ENCODE peak calls at places on chromosomes 2 and 18, in seven cellular contexts. O is Calu3; B is AG09309; G is GM23338; T is CD4-positive, alpha-beta T cell; K is left lung; F is tibial artery. C is an unnamed sample.

GRCh38 chr2:55839182-55839819 is 84.3 kb downstream of the EFEMP1 start:
- DNase-seq in O (peak; percentile 67), B (no peak), G (peak; percentile 73), T (no peak), K (no peak), F (no peak), C (peak; percentile 70)

GRCh38 chr2:239412914-239413603 is 12.2 kb upstream of the HDAC4 start:
- DNase-seq in O (no peak), B (no peak), G (no peak), T (no peak), K (no peak), F (no peak), C (no peak)

GRCh38 chr2:8568543-8569302 is 113.1 kb upstream of the ID2 start:
- DNase-seq in O (no peak), B (no peak), G (no peak), T (no peak), K (no peak), F (peak; percentile 56), C (peak; percentile 58)

GRCh38 chr18:12012697-12013096 is 31.4 kb downstream of the IMPA2 start:
- DNase-seq in O (no peak), B (no peak), G (no peak), T (no peak), K (no peak), F (no peak), C (no peak)

GRCh38 chr18:22609642-22610041 is 191.9 kb upstream of the CTAGE1 start:
- DNase-seq in O (peak; percentile 64), B (no peak), G (peak; percentile 45), T (no peak), K (no peak), F (no peak), C (peak; percentile 10)

GRCh38 chr2:187593697-187594096 is 39.5 kb upstream of the TFPI start:
- DNase-seq in O (no peak), B (no peak), G (no peak), T (no peak), K (no peak), F (no peak), C (no peak)

GRCh38 chr2:209322041-209322440 is 101.8 kb upstream of the MAP2 start:
- DNase-seq in O (no peak), B (no peak), G (no peak), T (no peak), K (no peak), F (no peak), C (no peak)

GRCh38 chr2:69689466-69689865 is 45.9 kb upstream of the AAK1 start:
- DNase-seq in O (no peak), B (no peak), G (no peak), T (no peak), K (no peak), F (no peak), C (no peak)

GRCh38 chr2:223635080-223635479 is 32.9 kb upstream of the SCG2 start:
- DNase-seq in O (no peak), B (no peak), G (no peak), T (no peak), K (no peak), F (no peak), C (no peak)

GRCh38 chr2:238203104-238203972 is at the start of gene ILKAP:
- DNase-seq in O (peak; percentile 93), B (peak; percentile 23), G (peak; percentile 87), T (peak; percentile 86), K (peak; percentile 97), F (peak; percentile 93), C (peak; percentile 92)

GRCh38 chr2:225103737-225104141 is 61.5 kb upstream of the DOCK10 start:
- DNase-seq in O (no peak), B (peak; percentile 54), G (no peak), T (no peak), K (no peak), F (no peak), C (no peak)

GRCh38 chr2:156532989-156533388 is 96.8 kb downstream of the GPD2 start:
- DNase-seq in O (no peak), B (no peak), G (no peak), T (no peak), K (no peak), F (no peak), C (no peak)

GRCh38 chr2:29250977-29251376 is 135.8 kb downstream of the CLIP4 start:
- DNase-seq in O (no peak), B (no peak), G (no peak), T (no peak), K (no peak), F (no peak), C (no peak)

GRCh38 chr2:215454519-215454918 is 18.7 kb upstream of the FN1 start:
- DNase-seq in O (peak; percentile 21), B (no peak), G (peak; percentile 62), T (no peak), K (no peak), F (no peak), C (no peak)

GRCh38 chr2:239395524-239395923 is 5.3 kb downstream of the HDAC4 start:
- DNase-seq in O (no peak), B (no peak), G (no peak), T (no peak), K (no peak), F (no peak), C (peak; percentile 47)

GRCh38 chr2:42008241-42008911 is 39.4 kb upstream of the PKDCC start:
- DNase-seq in O (no peak), B (no peak), G (no peak), T (no peak), K (no peak), F (peak; percentile 56), C (no peak)

DNA sequence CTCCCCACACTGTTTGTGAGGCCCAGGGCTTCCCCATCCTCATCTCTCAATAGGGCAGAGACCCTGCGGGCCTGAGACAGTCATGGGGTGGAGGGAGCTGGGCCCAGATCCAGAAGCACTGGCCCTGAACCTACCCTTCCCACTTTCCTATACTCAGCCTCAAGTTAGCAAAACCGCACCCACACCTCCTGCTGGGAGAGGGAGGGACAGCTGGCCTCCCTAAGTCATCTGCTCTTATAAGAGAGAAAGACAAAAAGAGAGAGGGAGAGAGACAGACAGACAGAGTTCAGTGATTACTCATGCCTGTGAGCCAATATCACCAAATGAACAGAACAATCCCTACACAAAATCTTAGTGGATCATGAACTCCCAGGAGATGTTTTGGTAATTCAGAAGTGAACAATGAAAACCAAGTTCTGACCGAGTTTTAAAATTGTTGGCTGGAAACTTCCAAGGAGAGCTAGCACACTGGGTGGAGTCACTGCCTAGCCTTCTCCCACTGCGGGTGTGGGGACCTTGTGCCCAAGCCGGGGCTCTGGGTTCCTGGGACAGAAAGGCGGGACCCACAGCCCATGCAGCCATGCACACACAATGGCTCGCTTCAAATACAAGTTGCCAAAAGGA is 130.5 kb downstream of the PXDN start:
- DNase-seq in O (no peak), B (no peak), G (peak; percentile 54), T (no peak), K (no peak), F (no peak), C (peak; percentile 6)
- TF ChIP-seq CTCF in O (no peak), B (peak; percentile 7), G (no peak), T (no peak), K (no peak), F (no peak), C (no peak)

DNA sequence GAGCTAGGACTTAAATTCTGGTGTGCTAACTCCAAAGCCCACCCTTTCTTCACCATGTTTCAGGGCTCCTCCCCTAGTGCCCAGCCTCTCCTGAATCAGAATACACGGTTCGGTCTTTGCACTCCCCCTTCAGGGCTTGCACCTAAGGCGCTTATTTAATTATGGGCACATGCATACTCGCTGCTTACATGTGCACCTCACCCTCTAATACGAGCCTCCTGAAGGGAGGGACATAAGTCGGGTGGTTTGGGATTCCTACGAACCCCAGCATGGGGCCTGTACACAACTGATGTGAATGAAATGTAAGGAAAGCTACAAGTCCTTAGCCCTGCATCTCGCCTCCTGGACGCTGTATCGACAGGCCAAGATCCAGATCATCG is 435 bp downstream of the IFT172 start:
- DNase-seq in O (peak; percentile 14), B (no peak), G (peak; percentile 20), T (no peak), K (no peak), F (no peak), C (no peak)
- TF ChIP-seq CTCF in O (no peak), B (no peak), G (peak; percentile 4), T (no peak), K (no peak), F (no peak), C (no peak)

DNA sequence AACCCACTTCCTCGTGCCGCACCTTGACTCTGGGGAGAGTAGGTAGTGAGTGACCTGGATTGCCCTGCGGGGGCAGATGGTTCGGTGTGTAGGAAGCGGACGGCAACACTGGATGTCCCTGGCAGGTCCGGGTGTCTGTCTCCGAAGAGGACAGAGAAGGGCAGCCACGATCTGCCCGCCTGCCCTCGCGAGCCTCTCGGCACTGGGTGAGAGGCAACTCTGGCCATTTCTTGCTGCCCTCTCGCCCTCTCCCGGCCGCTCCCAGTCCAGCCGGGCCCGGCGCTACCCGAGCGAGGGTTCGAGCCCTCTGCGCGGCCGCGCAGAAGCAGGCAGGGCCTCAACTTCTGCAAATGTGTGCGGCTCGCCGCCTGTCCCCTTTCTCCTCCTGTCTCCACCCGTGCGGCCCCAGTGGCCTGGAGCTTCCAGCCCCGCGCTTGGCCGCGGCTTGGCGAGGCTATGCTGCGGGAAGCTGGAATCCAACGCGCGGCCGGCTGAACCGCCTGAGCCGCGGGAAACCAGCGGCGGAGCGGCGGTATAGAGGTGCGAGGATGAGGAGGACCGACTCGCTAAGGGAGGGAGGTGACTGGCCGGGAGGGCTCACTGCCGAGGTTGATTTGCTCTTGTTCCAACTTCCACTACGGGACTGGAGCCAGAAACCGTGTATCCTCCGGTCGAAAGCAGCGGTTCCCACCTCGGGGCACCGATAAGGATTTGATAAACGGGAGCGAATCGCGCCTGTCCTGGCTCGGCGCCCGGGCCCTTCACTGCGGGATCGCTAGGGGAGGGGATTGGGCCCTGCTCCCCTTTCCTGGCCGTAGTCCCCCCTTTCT is 1.5 kb downstream of the EPAS1 start:
- DNase-seq in O (peak; percentile 48), B (no peak), G (peak; percentile 59), T (peak; percentile 13), K (peak; percentile 92), F (peak; percentile 80), C (peak; percentile 59)
- TF ChIP-seq CTCF in O (no peak), B (peak; percentile 48), G (peak; percentile 34), T (no peak), K (no peak), F (peak; percentile 27), C (peak; percentile 25)

DNA sequence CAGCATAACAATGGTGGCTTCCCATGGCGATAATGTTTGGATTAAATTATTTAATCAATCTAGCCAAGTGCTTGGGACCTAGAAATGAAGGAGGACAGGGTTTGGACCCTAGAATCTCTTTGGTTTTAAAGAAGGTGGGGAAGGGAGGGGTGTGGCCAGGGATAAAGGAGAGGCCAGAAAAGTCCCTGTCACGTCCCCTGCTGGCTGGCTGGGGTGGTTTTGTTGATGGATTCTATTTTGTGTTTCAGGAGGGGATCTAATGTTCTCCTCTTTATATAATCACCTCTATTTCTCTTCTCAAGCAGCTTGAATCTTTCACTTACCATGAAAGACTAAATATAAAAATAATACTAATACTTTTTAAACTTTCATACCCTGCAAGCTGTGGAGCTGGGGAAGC is 52.6 kb upstream of the GALR1 start:
- DNase-seq in O (no peak), B (no peak), G (peak; percentile 67), T (no peak), K (no peak), F (no peak), C (no peak)
- TF ChIP-seq CTCF in O (peak; percentile 41), B (peak; percentile 28), G (peak; percentile 75), T (no peak), K (no peak), F (no peak), C (no peak)

C was measured in thyroid gland.